ENCODE peak calls at places on chromosomes 5 and 9, in seven cellular contexts. A, I, D, Q, B, P and L are unnamed samples.

GRCh38 chr5:178201221-178201926 is 3.0 kb upstream of the HNRNPAB start:
- DNase-seq in A (no peak), I (peak), D (no peak), Q (no peak), B (peak), P (no peak), L (peak)

GRCh38 chr5:43193171-43193951 is 1.3 kb downstream of the NIM1K start:
- DNase-seq in A (no peak), I (no peak), D (no peak), Q (peak), B (peak), P (peak), L (peak)

GRCh38 chr5:67030289-67031069 is 166.1 kb downstream of the CD180 start:
- DNase-seq in A (no peak), I (no peak), D (no peak), Q (no peak), B (peak), P (no peak), L (no peak)

GRCh38 chr5:144028058-144028457 is 142.4 kb downstream of the YIPF5 start:
- DNase-seq in A (no peak), I (no peak), D (no peak), Q (peak), B (peak), P (no peak), L (no peak)

GRCh38 chr9:133759946-133760345 is 21.8 kb upstream of the SARDH start:
- DNase-seq in A (peak), I (peak), D (no peak), Q (no peak), B (no peak), P (no peak), L (no peak)

GRCh38 chr9:92119581-92119980 is 4.4 kb upstream of the SPTLC1 start:
- DNase-seq in A (no peak), I (no peak), D (no peak), Q (no peak), B (no peak), P (no peak), L (no peak)

GRCh38 chr9:19231126-19232035 is 888 bp downstream of the DENND4C start:
- DNase-seq in A (peak), I (peak), D (no peak), Q (no peak), B (peak), P (no peak), L (peak)

GRCh38 chr5:158976035-158976434 is 123.7 kb downstream of the EBF1 start:
- DNase-seq in A (no peak), I (no peak), D (no peak), Q (no peak), B (peak), P (no peak), L (peak)

GRCh38 chr9:133054966-133055365 is 6.8 kb upstream of the CEL start:
- DNase-seq in A (peak), I (no peak), D (no peak), Q (no peak), B (peak), P (no peak), L (no peak)

GRCh38 chr9:74942801-74943200 is 9.9 kb downstream of the C9orf40 start:
- DNase-seq in A (no peak), I (no peak), D (no peak), Q (no peak), B (peak), P (no peak), L (no peak)

GRCh38 chr5:131252824-131253171 is 11.1 kb upstream of the CDC42SE2 start:
- DNase-seq in A (peak), I (peak), D (peak), Q (peak), B (no peak), P (no peak), L (no peak)

GRCh38 chr5:65722575-65723424 is 795 bp downstream of the NLN start:
- DNase-seq in A (peak), I (no peak), D (no peak), Q (no peak), B (peak), P (peak), L (peak)

GRCh38 chr5:16467363-16468219 is 2.0 kb upstream of the ZNF622 start:
- DNase-seq in A (peak), I (no peak), D (no peak), Q (no peak), B (peak), P (no peak), L (peak)

GRCh38 chr5:146490089-146490843 is 25.7 kb downstream of the GPR151 start:
- DNase-seq in A (no peak), I (no peak), D (no peak), Q (no peak), B (no peak), P (no peak), L (no peak)

GRCh38 chr9:128835246-128836210 is 5.9 kb upstream of the SPOUT1 start:
- DNase-seq in A (no peak), I (no peak), D (no peak), Q (no peak), B (no peak), P (no peak), L (no peak)

GRCh38 chr5:130034872-130035271 is 130.6 kb downstream of the CHSY3 start:
- DNase-seq in A (no peak), I (no peak), D (no peak), Q (no peak), B (peak), P (no peak), L (no peak)

GRCh38 chr9:6215562-6215961 is at the start of gene IL33:
- DNase-seq in A (no peak), I (peak), D (no peak), Q (peak), B (no peak), P (no peak), L (no peak)

GRCh38 chr9:129456549-129457324 is 164.2 kb downstream of the C9orf50 start:
- DNase-seq in A (no peak), I (no peak), D (no peak), Q (no peak), B (no peak), P (no peak), L (no peak)

GRCh38 chr9:34203275-34204010 is 24.6 kb downstream of the UBAP1 start:
- DNase-seq in A (no peak), I (no peak), D (no peak), Q (no peak), B (no peak), P (no peak), L (no peak)

GRCh38 chr9:4299006-4299795 is 667 bp downstream of the GLIS3 start:
- DNase-seq in A (peak), I (peak), D (no peak), Q (no peak), B (peak), P (no peak), L (no peak)

GRCh38 chr9:6226696-6227095 is 11.1 kb downstream of the IL33 start:
- DNase-seq in A (no peak), I (no peak), D (no peak), Q (no peak), B (peak), P (no peak), L (no peak)

GRCh38 chr5:128857061-128857677 is 108.1 kb upstream of the SLC27A6 start:
- DNase-seq in A (no peak), I (no peak), D (no peak), Q (no peak), B (no peak), P (no peak), L (no peak)

GRCh38 chr9:22201256-22201655 is 192.2 kb upstream of the CDKN2B start:
- DNase-seq in A (no peak), I (no peak), D (no peak), Q (no peak), B (no peak), P (no peak), L (no peak)

GRCh38 chr5:132007399-132008162 is 3.9 kb downstream of the ACSL6 start:
- DNase-seq in A (peak), I (peak), D (peak), Q (peak), B (peak), P (peak), L (peak)

GRCh38 chr9:91193658-91194391 is 167.9 kb downstream of the AUH start:
- DNase-seq in A (peak), I (peak), D (peak), Q (peak), B (peak), P (peak), L (peak)

GRCh38 chr9:35548571-35548970 is 56.5 kb upstream of the TESK1 start:
- DNase-seq in A (no peak), I (no peak), D (no peak), Q (no peak), B (peak), P (no peak), L (no peak)

GRCh38 chr9:89428222-89428761 is 69.6 kb downstream of the SEMA4D start:
- DNase-seq in A (no peak), I (no peak), D (no peak), Q (no peak), B (no peak), P (no peak), L (no peak)

GRCh38 chr5:173671121-173671949 is 54.9 kb upstream of the BOD1 start:
- DNase-seq in A (peak), I (no peak), D (no peak), Q (peak), B (no peak), P (peak), L (no peak)

GRCh38 chr5:179274321-179275315 is 70.6 kb downstream of the ADAMTS2 start:
- DNase-seq in A (no peak), I (peak), D (no peak), Q (no peak), B (no peak), P (no peak), L (no peak)

GRCh38 chr9:127165096-127165495 is 42.7 kb upstream of the ANGPTL2 start:
- DNase-seq in A (no peak), I (peak), D (no peak), Q (no peak), B (no peak), P (no peak), L (no peak)

GRCh38 chr5:143921525-143922311 is 109.8 kb downstream of the HMHB1 start:
- DNase-seq in A (no peak), I (no peak), D (no peak), Q (peak), B (peak), P (no peak), L (no peak)

GRCh38 chr5:57692582-57693487 is 210.2 kb upstream of the ACTBL2 start:
- DNase-seq in A (peak), I (peak), D (no peak), Q (peak), B (peak), P (peak), L (peak)

GRCh38 chr5:172556971-172557461 is 84.0 kb upstream of the NEURL1B start:
- DNase-seq in A (no peak), I (peak), D (no peak), Q (no peak), B (no peak), P (no peak), L (no peak)

GRCh38 chr9:129681924-129682323 is 16.5 kb downstream of the PRRX2 start:
- DNase-seq in A (no peak), I (no peak), D (no peak), Q (no peak), B (no peak), P (no peak), L (no peak)

GRCh38 chr5:155260798-155261197 is 247.2 kb downstream of the KIF4B start:
- DNase-seq in A (no peak), I (no peak), D (no peak), Q (no peak), B (no peak), P (peak), L (no peak)

GRCh38 chr9:20024159-20024571 is 235.3 kb upstream of the SLC24A2 start:
- DNase-seq in A (no peak), I (no peak), D (no peak), Q (no peak), B (peak), P (no peak), L (no peak)

GRCh38 chr5:135729582-135729879 is 104.9 kb upstream of the SLC25A48 start:
- DNase-seq in A (no peak), I (no peak), D (no peak), Q (no peak), B (no peak), P (no peak), L (no peak)

GRCh38 chr9:70561805-70562395 is 147.4 kb upstream of the KLF9 start:
- DNase-seq in A (no peak), I (no peak), D (no peak), Q (no peak), B (peak), P (no peak), L (no peak)

GRCh38 chr5:5146530-5147160 is 6.5 kb downstream of the ADAMTS16 start:
- DNase-seq in A (no peak), I (no peak), D (no peak), Q (no peak), B (no peak), P (no peak), L (no peak)

GRCh38 chr5:82278711-82279370 is 687 bp upstream of the RPS23 start:
- DNase-seq in A (no peak), I (no peak), D (no peak), Q (no peak), B (no peak), P (no peak), L (no peak)

GRCh38 chr5:82275267-82275664 is 2.9 kb downstream of the RPS23 start:
- DNase-seq in A (no peak), I (no peak), D (no peak), Q (no peak), B (no peak), P (no peak), L (no peak)

GRCh38 chr5:82277613-82277986 is 554 bp downstream of the RPS23 start:
- DNase-seq in A (no peak), I (no peak), D (no peak), Q (no peak), B (no peak), P (no peak), L (no peak)

GRCh38 chr5:82276800-82277612 is 1.1 kb downstream of the RPS23 start:
- DNase-seq in A (no peak), I (no peak), D (no peak), Q (no peak), B (no peak), P (no peak), L (no peak)

GRCh38 chr5:82277987-82278710 is at the start of gene RPS23:
- DNase-seq in A (peak), I (peak), D (peak), Q (peak), B (peak), P (peak), L (peak)
- TF ChIP-seq POLR2A in A (peak), I (peak), D (no peak), Q (peak), B (peak), P (peak), L (peak)

GRCh38 chr9:136545966-136546696 is at the start of gene NOTCH1:
- DNase-seq in A (peak), I (peak), D (peak), Q (peak), B (peak), P (peak), L (peak)
- TF ChIP-seq POLR2A in A (peak), I (peak), D (no peak), Q (peak), B (no peak), P (no peak), L (peak)

DNA sequence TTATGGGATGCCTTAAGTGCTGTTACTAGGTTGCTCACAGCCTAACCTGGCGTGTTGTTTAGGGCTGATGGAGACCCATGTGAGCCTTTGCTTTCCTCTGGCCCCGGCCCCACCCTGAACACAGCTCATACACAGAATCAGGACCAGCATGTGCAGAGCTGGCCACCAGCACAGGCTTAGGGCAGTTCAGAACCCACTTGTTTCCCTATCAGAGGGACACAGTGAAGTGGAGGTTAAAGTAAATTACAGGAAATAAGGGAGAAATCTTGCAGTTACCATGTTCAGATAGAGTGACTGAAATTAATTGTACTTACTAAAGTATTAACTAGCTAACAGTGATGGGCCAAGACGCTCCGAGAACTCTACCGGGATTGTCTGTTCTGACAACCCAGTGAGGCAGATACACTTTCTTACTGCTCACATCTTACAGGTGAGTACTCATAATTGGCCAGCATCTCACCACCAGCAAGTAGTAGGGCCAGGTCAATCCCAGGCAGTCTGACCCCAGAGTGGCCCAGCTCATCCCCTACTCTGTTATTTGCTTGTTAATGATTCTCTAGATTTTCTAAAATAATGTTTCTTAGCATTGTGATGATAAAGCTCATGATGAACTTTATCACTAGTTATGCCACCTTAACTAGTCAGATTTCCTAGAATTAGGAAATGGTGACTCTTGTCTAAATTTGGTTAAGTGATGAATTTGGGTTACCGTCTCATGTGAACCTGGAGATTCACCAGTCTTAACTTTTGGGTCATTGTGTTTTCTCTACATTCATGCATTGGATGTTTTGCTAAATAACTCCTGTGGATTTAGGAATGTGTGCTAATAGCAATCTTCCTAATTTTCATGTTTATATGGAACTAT is 15.4 kb downstream of the CCT5 start:
- DNase-seq in A (no peak), I (no peak), D (no peak), Q (no peak), B (no peak), P (no peak), L (no peak)
- TF ChIP-seq POLR2A in A (no peak), I (no peak), D (no peak), Q (no peak), B (no peak), P (peak), L (no peak)

GRCh38 chr5:72816297-72817075 is at the start of gene TNPO1:
- DNase-seq in A (peak), I (peak), D (peak), Q (peak), B (peak), P (peak), L (peak)
- TF ChIP-seq POLR2A in A (peak), I (peak), D (no peak), Q (peak), B (peak), P (peak), L (peak)